ENCODE peak calls at places on chromosomes 3 and 15, in four cellular contexts. N is choroid plexus epithelial cell, A is lower lobe of right lung, F is cardiac muscle cell. R is an unnamed sample.

GRCh38 chr15:58873267-58873666 is 60.2 kb downstream of the SLTM start:
- DNase-seq in N (peak; percentile 28), A (no peak), F (no peak), R (peak; percentile 9)

GRCh38 chr15:96064351-96064756 is 266.1 kb upstream of the NR2F2 start:
- DNase-seq in A (no peak), N (peak; percentile 76), F (no peak), R (no peak)

GRCh38 chr3:174363256-174363655 is 495.9 kb upstream of the NAALADL2 start:
- DNase-seq in F (no peak), N (peak; percentile 17), A (no peak), R (peak; percentile 27)

GRCh38 chr3:13107661-13108060 is 34.4 kb upstream of the IQSEC1 start:
- DNase-seq in A (peak; percentile 42), F (no peak), N (no peak), R (no peak)

GRCh38 chr15:31222769-31223345 is 103.8 kb upstream of the KLF13 start:
- DNase-seq in A (no peak), N (no peak), F (no peak), R (no peak)

GRCh38 chr15:60392601-60392985 is 5.2 kb downstream of the ANXA2 start:
- DNase-seq in F (no peak), A (no peak), N (peak; percentile 85), R (peak; percentile 72)

GRCh38 chr3:136787226-136787793 is 31.6 kb upstream of the SLC35G2 start:
- DNase-seq in F (peak; percentile 24), N (peak; percentile 78), A (no peak), R (peak; percentile 41)

GRCh38 chr3:33954956-33955355 is 156.5 kb downstream of the PDCD6IP start:
- DNase-seq in N (no peak), A (no peak), F (peak; percentile 35), R (no peak)

GRCh38 chr15:62647195-62647865 is 395.2 kb upstream of the TPM1 start:
- DNase-seq in N (peak; percentile 24), A (no peak), F (no peak), R (peak; percentile 78)

GRCh38 chr3:141940204-141940776 is 63.8 kb downstream of the ATP1B3 start:
- DNase-seq in A (no peak), F (no peak), N (peak; percentile 28), R (no peak)

GRCh38 chr3:67048067-67048715 is 50.1 kb downstream of the KBTBD8 start:
- DNase-seq in A (no peak), F (no peak), N (no peak), R (no peak)

GRCh38 chr15:89822951-89823701 is 8.5 kb upstream of the ANPEP start:
- DNase-seq in A (peak; percentile 73), F (no peak), N (peak; percentile 24), R (no peak)

GRCh38 chr3:108518895-108519294 is 8.5 kb upstream of the MYH15 start:
- DNase-seq in F (no peak), A (no peak), N (peak; percentile 54), R (no peak)

GRCh38 chr3:62325896-62326295 is 47.5 kb downstream of the FEZF2 start:
- DNase-seq in F (no peak), N (no peak), A (no peak), R (no peak)

GRCh38 chr15:52448010-52448890 is 80.4 kb downstream of the MYO5A start:
- DNase-seq in N (no peak), F (no peak), A (no peak), R (no peak)

DNA sequence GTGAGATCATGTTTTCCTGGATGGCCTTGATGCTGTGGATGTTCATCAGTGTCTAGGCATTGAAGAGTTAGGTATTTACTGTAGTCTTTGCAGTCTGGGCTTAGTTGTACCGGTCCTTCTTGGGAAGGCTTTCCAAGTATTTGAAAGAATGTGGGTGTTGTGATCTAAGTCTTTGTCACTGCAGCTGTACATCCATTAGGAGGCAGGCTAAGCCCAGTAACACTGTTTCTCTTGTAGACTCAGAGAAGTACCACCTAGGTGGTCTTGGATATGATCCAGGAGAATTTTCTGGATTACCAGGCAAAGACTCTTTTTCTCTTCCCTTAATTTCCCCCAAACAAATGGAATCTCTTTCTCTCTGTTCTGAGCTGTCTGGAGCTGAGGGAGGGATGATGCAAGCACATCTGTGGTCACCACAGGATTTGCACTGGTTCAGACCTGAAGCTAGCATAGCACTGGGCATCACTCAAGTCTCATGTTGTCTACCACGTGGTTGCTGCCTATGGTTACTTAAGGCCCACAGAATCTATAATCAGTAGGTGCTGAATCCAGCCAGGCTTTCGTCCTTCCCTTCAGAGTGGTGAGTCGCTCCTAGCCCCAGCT is 227.6 kb downstream of the NECTIN3 start:
- DNase-seq in N (peak; percentile 56), A (no peak), F (no peak), R (peak; percentile 20)
- TF ChIP-seq CTCF in N (peak; percentile 31), A (no peak), F (peak; percentile 9), R (peak; percentile 18)

GRCh38 chr3:114417682-114418081 is 123.9 kb downstream of the TIGIT start:
- DNase-seq in N (no peak), A (no peak), F (no peak), R (no peak)
- H3K4me3 ChIP-seq in N (no peak overlapping the region), A (no peak overlapping the region), F (no peak overlapping the region), R (no peak overlapping the region)

DNA sequence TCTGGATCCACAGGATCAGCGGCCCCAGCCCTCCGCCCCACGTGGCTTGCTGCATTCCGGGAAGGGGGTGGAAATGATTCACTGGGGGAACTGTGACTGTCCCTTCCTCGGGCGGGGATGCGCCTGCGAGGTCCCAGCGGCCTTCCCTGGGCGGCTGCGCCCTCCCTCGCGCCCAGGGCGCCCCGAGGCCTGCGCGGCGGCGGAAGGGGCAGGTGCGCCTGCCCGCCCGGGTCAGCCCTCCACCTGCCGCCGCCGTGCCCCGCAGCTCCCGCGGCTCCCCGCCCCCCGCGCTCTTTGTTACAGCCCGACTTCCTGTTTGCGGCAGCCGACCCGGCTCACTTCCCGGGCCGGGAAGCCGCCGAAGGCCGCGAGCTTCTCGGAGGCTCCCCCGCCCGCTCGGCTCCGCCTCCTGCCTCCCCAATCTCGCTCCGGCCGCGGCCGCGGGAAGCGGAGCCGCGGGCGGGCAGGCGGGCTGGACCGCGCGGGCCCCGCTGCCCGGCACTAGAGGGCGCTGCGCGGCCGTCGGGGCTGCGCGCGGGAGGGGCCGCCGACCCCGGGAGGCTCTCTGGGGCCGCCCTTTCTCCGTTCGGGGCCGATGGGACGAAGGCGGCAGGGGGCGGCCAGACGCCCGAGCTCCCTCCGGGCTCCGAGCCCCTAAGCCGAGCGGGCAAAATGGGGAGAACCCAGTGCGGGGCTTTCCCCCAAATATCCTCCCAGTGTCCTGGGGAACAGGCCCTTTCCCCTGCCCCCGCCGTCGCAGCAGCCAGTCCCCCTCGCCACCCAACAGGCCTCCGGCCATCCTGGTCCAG is 11.5 kb upstream of the CHAC1 start:
- DNase-seq in A (peak; percentile 89), F (peak; percentile 83), N (peak; percentile 67), R (peak; percentile 13)
- TF ChIP-seq CTCF in A (peak; percentile 41), F (peak; percentile 29), N (peak; percentile 29), R (peak; percentile 23)

GRCh38 chr3:38347421-38348200 is 1.0 kb downstream of the XYLB start:
- DNase-seq in A (no peak), N (no peak), F (no peak), R (no peak)
- H3K4me3 ChIP-seq in A (peak overlapping the region; percentile 93), N (peak overlapping the region; percentile 96), F (no peak overlapping the region), R (peak overlapping the region; percentile 66)

GRCh38 chr3:155854147-155854940 is at the start of gene SLC33A1:
- DNase-seq in F (peak; percentile 99), N (peak; percentile 100), A (peak; percentile 100), R (peak; percentile 98)

GRCh38 chr3:155847993-155848392 is 6.2 kb downstream of the SLC33A1 start:
- DNase-seq in F (no peak), N (no peak), A (no peak), R (no peak)

GRCh38 chr3:155853214-155854146 is 747 bp downstream of the SLC33A1 start:
- DNase-seq in F (peak; percentile 63), A (peak; percentile 62), N (no peak), R (no peak)
- TF ChIP-seq CTCF in F (no peak), A (no peak), N (no peak), R (no peak)

DNA sequence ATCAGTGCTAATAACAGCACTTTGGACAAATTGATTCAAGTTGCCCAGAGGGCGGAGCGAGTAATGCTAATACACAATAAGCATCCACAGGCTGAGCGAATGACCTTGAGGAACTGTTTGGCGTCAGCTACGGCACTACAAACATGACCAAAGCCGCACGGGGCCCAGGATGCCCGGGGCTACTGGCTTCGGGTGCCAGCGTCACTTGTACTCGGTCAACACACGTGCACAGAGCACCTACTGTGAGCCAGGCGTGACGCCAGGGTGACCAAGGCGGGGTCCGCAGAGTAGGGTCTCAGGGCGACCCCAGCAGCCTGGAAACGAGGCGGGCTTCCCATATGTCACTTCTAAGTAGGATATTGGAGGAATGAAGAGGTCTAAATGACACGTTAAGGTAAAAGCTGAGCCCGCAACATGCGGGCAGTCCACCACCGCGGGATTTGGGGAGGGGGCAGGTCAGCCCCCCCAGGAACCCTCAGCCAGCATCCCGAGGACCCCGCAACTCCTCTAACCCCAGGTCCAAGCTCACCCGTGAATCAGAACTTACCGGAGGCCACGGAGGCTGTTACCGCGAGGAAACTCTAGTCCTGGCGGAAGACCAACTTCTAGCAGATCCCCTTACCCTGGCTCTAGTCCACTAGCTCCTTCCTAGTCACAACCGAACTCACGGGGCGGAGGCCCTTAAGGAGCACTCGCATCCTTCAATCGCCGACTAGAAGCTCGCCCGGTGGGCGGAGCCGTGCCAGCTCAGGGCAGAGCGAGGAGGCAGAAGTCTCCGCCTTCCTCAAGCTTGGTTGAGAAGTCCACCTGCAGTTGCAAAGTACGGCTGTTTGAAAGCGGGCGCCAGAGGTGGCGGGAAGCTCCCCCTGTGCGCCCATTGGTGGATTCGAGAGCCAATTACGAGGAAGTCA is at the start of gene CEP152:
- DNase-seq in N (peak; percentile 100), A (peak; percentile 98), F (peak; percentile 100), R (peak; percentile 99)
- H3K4me3 ChIP-seq in N (peak within 1 kb of the TSS; percentile 92), A (peak within 1 kb of the TSS; percentile 65), F (peak within 1 kb of the TSS; percentile 70), R (peak within 1 kb of the TSS; percentile 96)

GRCh38 chr15:101664303-101664913 is 12.2 kb upstream of the TM2D3 start:
- DNase-seq in A (no peak), F (peak; percentile 19), N (no peak), R (no peak)
- TF ChIP-seq CTCF in A (no peak), F (peak; percentile 10), N (peak; percentile 49), R (peak; percentile 33)

DNA sequence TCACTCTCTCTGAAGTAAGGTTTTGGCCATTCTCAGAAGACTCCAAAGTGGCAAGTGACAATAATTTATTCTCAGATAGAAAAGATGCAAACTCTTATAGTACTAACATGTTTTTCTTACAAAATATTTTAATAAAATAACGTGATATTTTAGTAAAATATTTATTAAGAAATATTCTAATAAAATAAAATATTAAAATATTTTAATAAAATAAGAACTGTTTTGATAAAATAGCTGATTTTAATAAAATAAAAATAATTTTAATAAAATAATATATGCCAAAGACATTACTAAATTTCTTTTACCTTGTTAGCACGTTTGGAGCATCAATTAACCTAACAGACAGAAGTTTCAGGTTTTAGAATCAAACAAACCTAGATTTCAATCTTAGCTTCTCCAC is 424.0 kb upstream of the NECTIN3 start:
- DNase-seq in A (no peak), N (no peak), F (no peak), R (no peak)
- H3K4me3 ChIP-seq in A (no peak overlapping the region), N (no peak overlapping the region), F (no peak overlapping the region), R (no peak overlapping the region)

R was measured in astrocyte of the cerebellum.